ENCODE peak calls at places on chromosomes 13 and 19, in nine cellular contexts. H, U, X, F, I, T, S, P and Y are unnamed samples.
A peak's percentile ranks its signal among the peaks of the same experiment; 100 is the strongest.

GRCh38 chr19:30788105-30788765 is 416.1 kb downstream of the ZNF536 start:
- DNase-seq in H (no peak), U (no peak), X (no peak), F (peak; percentile 0), I (no peak), T (no peak), S (no peak), P (no peak), Y (no peak)

GRCh38 chr13:43140985-43141384 is 117.6 kb downstream of the DNAJC15 start:
- DNase-seq in H (no peak), U (no peak), X (no peak), F (no peak), I (no peak), T (no peak), S (no peak), P (no peak), Y (no peak)

GRCh38 chr19:54164369-54165068 is 5.0 kb upstream of the LENG1 start:
- DNase-seq in H (peak; percentile 92), U (no peak), X (peak; percentile 25), F (peak; percentile 71), I (no peak), T (peak; percentile 75), S (peak; percentile 92), P (no peak), Y (no peak)

GRCh38 chr19:54937926-54938325 is 9.4 kb downstream of the NLRP7 start:
- DNase-seq in H (no peak), U (no peak), X (peak; percentile 33), F (no peak), I (no peak), T (no peak), S (no peak), P (no peak), Y (no peak)

GRCh38 chr19:38930776-38931761 is at the start of gene MRPS12:
- DNase-seq in H (peak; percentile 100), U (peak; percentile 98), X (peak; percentile 99), F (peak; percentile 100), I (peak; percentile 99), T (peak; percentile 99), S (peak; percentile 99), P (peak; percentile 99), Y (peak; percentile 95)

GRCh38 chr19:18807861-18808331 is 16.8 kb upstream of the COMP start:
- DNase-seq in H (no peak), U (no peak), X (no peak), F (no peak), I (no peak), T (no peak), S (no peak), P (peak; percentile 79), Y (no peak)

GRCh38 chr19:30864460-30865215 is 484.6 kb downstream of the TSHZ3 start:
- DNase-seq in H (no peak), U (peak; percentile 20), X (no peak), F (no peak), I (no peak), T (peak; percentile 26), S (no peak), P (peak; percentile 60), Y (no peak)

GRCh38 chr19:47407417-47407774 is 11.9 kb downstream of the MEIS3 start:
- DNase-seq in H (peak; percentile 70), U (no peak), X (no peak), F (no peak), I (no peak), T (no peak), S (no peak), P (no peak), Y (no peak)

DNA sequence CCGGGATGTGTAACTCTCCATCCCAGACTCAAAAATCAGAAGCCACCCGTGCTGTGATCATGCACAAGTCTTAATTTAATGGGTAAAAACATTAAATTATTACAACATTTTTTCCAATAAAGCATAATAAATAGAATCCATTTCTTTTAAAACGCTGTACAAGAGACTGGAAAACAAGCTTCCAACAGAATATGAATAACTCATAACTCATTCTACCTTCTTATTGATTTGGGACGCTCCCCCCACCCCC is 523 bp upstream of the KRI1 start:
- DNase-seq in H (no peak), U (no peak), X (no peak), F (no peak), I (no peak), T (no peak), S (no peak), P (no peak), Y (no peak)
- H3K4me1 ChIP-seq in H (peaks cover 2% of the 10 kb centered on the region), U (no peaks in the 10 kb centered on the region), X (peaks cover 29% of the 10 kb centered on the region), F (peaks cover 12% of the 10 kb centered on the region), I (peaks cover 17% of the 10 kb centered on the region), T (peaks cover 37% of the 10 kb centered on the region), S (peaks cover 34% of the 10 kb centered on the region), P (no peaks in the 10 kb centered on the region), Y (peaks cover 37% of the 10 kb centered on the region)

DNA sequence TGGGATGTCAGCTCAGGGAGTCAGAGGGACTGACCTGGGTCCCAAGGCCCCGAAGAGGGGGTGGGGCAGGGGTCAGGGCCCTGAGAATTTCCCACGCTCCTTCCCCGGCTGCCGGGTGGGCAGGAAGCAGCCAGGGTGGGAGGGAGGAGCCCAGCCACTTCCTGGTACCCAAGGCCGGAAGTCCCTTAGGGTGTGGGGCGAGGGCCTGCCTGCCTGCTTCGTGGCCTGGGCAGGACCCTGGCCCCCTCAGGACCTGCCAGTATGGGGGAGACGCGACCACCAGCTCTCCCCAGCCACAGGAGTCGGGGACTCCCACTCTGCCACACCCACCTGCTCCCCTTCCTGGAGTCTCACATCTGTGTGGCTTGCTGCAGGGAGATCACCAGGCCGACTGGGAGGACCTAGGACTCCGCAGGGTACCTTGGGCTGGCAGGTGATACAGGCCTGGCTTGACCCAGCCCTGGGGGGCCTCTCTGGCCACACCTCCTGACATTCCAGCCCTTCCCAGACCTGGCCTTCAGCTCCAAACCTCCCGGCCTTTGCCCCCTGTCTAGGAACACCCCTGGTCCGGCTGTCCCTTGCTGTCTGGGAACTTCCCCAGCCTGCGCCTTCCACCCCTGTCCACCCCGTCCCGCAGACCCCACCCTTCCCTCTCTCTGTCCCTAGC is 9.8 kb upstream of the CIRBP start:
- DNase-seq in H (peak; percentile 90), U (no peak), X (peak; percentile 90), F (peak; percentile 71), I (no peak), T (peak; percentile 79), S (peak; percentile 87), P (peak; percentile 87), Y (no peak)
- H3K4me1 ChIP-seq in H (peaks cover 4% of the 10 kb centered on the region), U (peaks cover 35% of the 10 kb centered on the region), X (peaks cover 66% of the 10 kb centered on the region), F (peaks cover 41% of the 10 kb centered on the region), I (peaks cover 23% of the 10 kb centered on the region), T (peaks cover 89% of the 10 kb centered on the region), S (peaks cover 64% of the 10 kb centered on the region), P (peaks cover 10% of the 10 kb centered on the region), Y (peaks cover 60% of the 10 kb centered on the region)

GRCh38 chr19:5973376-5973775 is 4.6 kb downstream of the RANBP3 start:
- DNase-seq in H (no peak), U (no peak), X (no peak), F (no peak), I (no peak), T (no peak), S (no peak), P (no peak), Y (no peak)
- H3K4me1 ChIP-seq in H (peaks cover 9% of the 10 kb centered on the region), U (peaks cover 31% of the 10 kb centered on the region), X (peaks cover 32% of the 10 kb centered on the region), F (peaks cover 11% of the 10 kb centered on the region), I (peaks cover 14% of the 10 kb centered on the region), T (peaks cover 79% of the 10 kb centered on the region), S (peaks cover 44% of the 10 kb centered on the region), P (no peaks in the 10 kb centered on the region), Y (peaks cover 34% of the 10 kb centered on the region)

GRCh38 chr19:3383121-3383722 is 16.8 kb downstream of the NFIC start:
- DNase-seq in H (no peak), U (no peak), X (no peak), F (no peak), I (no peak), T (no peak), S (no peak), P (peak; percentile 87), Y (no peak)
- H3K4me1 ChIP-seq in H (no peaks in the 10 kb centered on the region), U (peaks cover 42% of the 10 kb centered on the region), X (peaks cover 9% of the 10 kb centered on the region), F (no peaks in the 10 kb centered on the region), I (no peaks in the 10 kb centered on the region), T (peaks cover 97% of the 10 kb centered on the region), S (peaks cover 32% of the 10 kb centered on the region), P (peaks cover 4% of the 10 kb centered on the region), Y (peaks cover 97% of the 10 kb centered on the region)

DNA sequence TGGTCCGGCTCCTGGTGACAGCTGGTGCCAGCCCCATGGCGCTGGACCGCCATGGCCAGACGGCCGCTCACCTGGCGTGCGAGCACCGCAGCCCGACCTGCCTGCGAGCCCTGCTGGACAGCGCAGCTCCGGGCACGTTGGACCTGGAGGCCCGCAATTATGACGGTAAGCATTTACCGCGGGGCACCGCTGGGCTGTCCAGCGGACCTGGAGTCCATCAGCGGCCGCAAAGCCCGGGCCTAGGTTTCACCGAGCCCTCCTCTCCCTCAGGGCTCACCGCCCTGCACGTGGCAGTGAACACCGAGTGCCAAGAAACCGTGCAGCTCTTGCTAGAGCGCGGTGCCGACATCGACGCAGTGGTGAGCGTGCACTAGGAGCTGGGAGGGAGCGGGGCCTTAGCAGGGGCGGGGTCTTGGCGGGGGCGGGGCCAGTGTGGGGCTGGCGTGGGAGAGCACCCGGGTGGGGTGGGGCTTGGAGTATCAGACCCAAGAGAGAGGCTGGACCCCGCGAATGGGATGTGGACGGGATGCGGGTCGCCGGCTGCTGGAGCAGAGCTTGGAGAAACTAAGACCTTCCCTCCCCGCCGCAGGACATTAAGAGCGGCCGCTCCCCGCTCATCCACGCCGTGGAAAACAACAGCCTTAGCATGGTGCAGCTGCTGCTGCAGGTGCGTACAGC is 8.7 kb downstream of the BCL3 start:
- DNase-seq in H (no peak), U (no peak), X (no peak), F (peak; percentile 66), I (no peak), T (peak; percentile 78), S (no peak), P (peak; percentile 94), Y (peak; percentile 47)
- H3K4me1 ChIP-seq in H (peaks cover 6% of the 10 kb centered on the region), U (peaks cover 27% of the 10 kb centered on the region), X (peaks cover 10% of the 10 kb centered on the region), F (peaks cover 21% of the 10 kb centered on the region), I (peaks cover 18% of the 10 kb centered on the region), T (peaks cover 48% of the 10 kb centered on the region), S (peaks cover 26% of the 10 kb centered on the region), P (peaks cover 8% of the 10 kb centered on the region), Y (peaks cover 45% of the 10 kb centered on the region)